ENCODE peak calls at places on chromosome 1, in nine cellular contexts. P is breast epithelium, L is GM23338, I is coronary artery, M is psoas muscle, X is PC-9, K is AG09309, Z is ascending aorta, J is A549. D is an unnamed sample.

GRCh38 chr1:201266774-201267173 is 16.5 kb upstream of the PKP1 start:
- DNase-seq in P (peak), L (no peak), I (no peak), M (no peak), X (no peak), K (peak), Z (peak), J (peak), D (peak)

GRCh38 chr1:236141447-236142357 is 637 bp upstream of the GPR137B start:
- DNase-seq in P (no peak), L (peak), I (no peak), M (no peak), X (no peak), K (peak), Z (no peak), J (peak), D (no peak)

GRCh38 chr1:228798047-228798446 is 62.8 kb downstream of the RHOU start:
- DNase-seq in P (no peak), L (no peak), I (no peak), M (no peak), X (no peak), K (no peak), Z (no peak), J (no peak), D (no peak)

GRCh38 chr1:159141584-159142518 is 29.6 kb upstream of the CADM3 start:
- DNase-seq in P (no peak), L (peak), I (no peak), M (no peak), X (no peak), K (peak), Z (no peak), J (peak), D (peak)

GRCh38 chr1:1779691-1780597 is 1.7 kb upstream of the NADK start:
- DNase-seq in P (peak), L (peak), I (no peak), M (peak), X (peak), K (peak), Z (peak), J (no peak), D (no peak)

GRCh38 chr1:43329995-43330751 is 7.4 kb upstream of the MPL start:
- DNase-seq in P (no peak), L (peak), I (no peak), M (peak), X (peak), K (no peak), Z (peak), J (no peak), D (peak)

GRCh38 chr1:34612091-34612631 is 142.7 kb upstream of the GJB5 start:
- DNase-seq in P (no peak), L (no peak), I (no peak), M (no peak), X (no peak), K (no peak), Z (no peak), J (no peak), D (no peak)

GRCh38 chr1:41799723-41800122 is 119.0 kb downstream of the HIVEP3 start:
- DNase-seq in P (no peak), L (no peak), I (no peak), M (no peak), X (no peak), K (no peak), Z (no peak), J (no peak), D (no peak)

GRCh38 chr1:25748531-25749205 is 51.3 kb upstream of the SELENON start:
- DNase-seq in P (peak), L (peak), I (no peak), M (peak), X (no peak), K (no peak), Z (no peak), J (no peak), D (no peak)

GRCh38 chr1:1892079-1892762 is 1.3 kb upstream of the GNB1 start:
- DNase-seq in P (no peak), L (no peak), I (no peak), M (peak), X (no peak), K (no peak), Z (no peak), J (no peak), D (no peak)

GRCh38 chr1:55421317-55421716 is 206.2 kb upstream of the USP24 start:
- DNase-seq in P (no peak), L (no peak), I (no peak), M (no peak), X (peak), K (no peak), Z (no peak), J (peak), D (no peak)

GRCh38 chr1:46900401-46900800 is 40.9 kb downstream of the CYP4A11 start:
- DNase-seq in P (no peak), L (no peak), I (no peak), M (no peak), X (no peak), K (no peak), Z (no peak), J (no peak), D (no peak)

GRCh38 chr1:216281757-216282156 is 141.5 kb downstream of the USH2A start:
- DNase-seq in P (no peak), L (no peak), I (no peak), M (no peak), X (no peak), K (no peak), Z (no peak), J (no peak), D (no peak)

GRCh38 chr1:14366361-14367018 is 232.0 kb upstream of the KAZN start:
- DNase-seq in P (no peak), L (peak), I (no peak), M (peak), X (no peak), K (no peak), Z (no peak), J (no peak), D (no peak)

GRCh38 chr1:238951809-238952208 is 434.6 kb upstream of the CHRM3 start:
- DNase-seq in P (no peak), L (peak), I (no peak), M (no peak), X (peak), K (peak), Z (no peak), J (peak), D (peak)

GRCh38 chr1:157652859-157653493 is 47.6 kb downstream of the FCRL3 start:
- DNase-seq in P (no peak), L (no peak), I (no peak), M (no peak), X (no peak), K (no peak), Z (no peak), J (no peak), D (no peak)

GRCh38 chr1:7436056-7437005 is 334.8 kb upstream of the VAMP3 start:
- DNase-seq in P (no peak), L (no peak), I (no peak), M (no peak), X (no peak), K (no peak), Z (no peak), J (no peak), D (no peak)

GRCh38 chr1:226123591-226124471 is 61.3 kb downstream of the H3-3A start:
- DNase-seq in P (no peak), L (no peak), I (peak), M (no peak), X (peak), K (no peak), Z (no peak), J (no peak), D (no peak)

GRCh38 chr1:69076631-69077030 is 491.1 kb upstream of the LRRC7 start:
- DNase-seq in P (no peak), L (peak), I (no peak), M (no peak), X (no peak), K (no peak), Z (no peak), J (no peak), D (no peak)

GRCh38 chr1:235206533-235207201 is 45.6 kb upstream of the RBM34 start:
- DNase-seq in P (no peak), L (no peak), I (no peak), M (no peak), X (no peak), K (no peak), Z (no peak), J (no peak), D (no peak)

GRCh38 chr1:20446796-20447195 is 39.2 kb downstream of the CAMK2N1 start:
- DNase-seq in P (no peak), L (no peak), I (no peak), M (no peak), X (no peak), K (no peak), Z (no peak), J (no peak), D (no peak)

GRCh38 chr1:235278915-235279292 is 49.1 kb downstream of the ARID4B start:
- DNase-seq in P (no peak), L (peak), I (no peak), M (no peak), X (no peak), K (no peak), Z (no peak), J (no peak), D (no peak)

GRCh38 chr1:116463730-116464129 is 90.7 kb downstream of the ATP1A1 start:
- DNase-seq in P (no peak), L (no peak), I (no peak), M (no peak), X (no peak), K (no peak), Z (no peak), J (no peak), D (no peak)

GRCh38 chr1:242017580-242018233 is 18.8 kb upstream of the MAP1LC3C start:
- DNase-seq in P (peak), L (peak), I (no peak), M (no peak), X (peak), K (no peak), Z (no peak), J (peak), D (no peak)

GRCh38 chr1:182134257-182134656 is 72.7 kb upstream of the ZNF648 start:
- DNase-seq in P (no peak), L (no peak), I (no peak), M (no peak), X (no peak), K (no peak), Z (no peak), J (no peak), D (no peak)

GRCh38 chr1:117930484-117930883 is 945 bp downstream of the WDR3 start:
- DNase-seq in P (no peak), L (peak), I (no peak), M (no peak), X (no peak), K (no peak), Z (no peak), J (no peak), D (no peak)

GRCh38 chr1:78401148-78401547 is 89.6 kb upstream of the PTGFR start:
- DNase-seq in P (no peak), L (no peak), I (no peak), M (no peak), X (no peak), K (no peak), Z (no peak), J (no peak), D (no peak)

GRCh38 chr1:3614755-3615742 is 3.7 kb upstream of the MEGF6 start:
- DNase-seq in P (no peak), L (peak), I (no peak), M (no peak), X (no peak), K (no peak), Z (no peak), J (no peak), D (no peak)

GRCh38 chr1:33152685-33153432 is 29.0 kb downstream of the TRIM62 start:
- DNase-seq in P (peak), L (peak), I (peak), M (peak), X (no peak), K (no peak), Z (peak), J (no peak), D (peak)

GRCh38 chr1:185355947-185356346 is 38.9 kb upstream of the IVNS1ABP start:
- DNase-seq in P (no peak), L (no peak), I (no peak), M (no peak), X (no peak), K (no peak), Z (no peak), J (no peak), D (no peak)

GRCh38 chr1:117895482-117896114 is 33.8 kb downstream of the GDAP2 start:
- DNase-seq in P (peak), L (peak), I (no peak), M (no peak), X (peak), K (peak), Z (peak), J (peak), D (peak)

GRCh38 chr1:228228601-228229074 is 20.8 kb downstream of the OBSCN start:
- DNase-seq in P (no peak), L (no peak), I (no peak), M (no peak), X (no peak), K (peak), Z (no peak), J (peak), D (peak)

GRCh38 chr1:20216574-20216973 is 30.3 kb upstream of the PLA2G2C start:
- DNase-seq in P (no peak), L (peak), I (no peak), M (no peak), X (no peak), K (no peak), Z (no peak), J (peak), D (no peak)

GRCh38 chr1:182955596-182956588 is 2.9 kb upstream of the SHCBP1L start:
- DNase-seq in P (no peak), L (no peak), I (no peak), M (no peak), X (peak), K (peak), Z (no peak), J (peak), D (peak)

GRCh38 chr1:211630236-211631081 is 45.0 kb downstream of the NEK2 start:
- DNase-seq in P (no peak), L (peak), I (no peak), M (no peak), X (no peak), K (no peak), Z (no peak), J (no peak), D (no peak)

GRCh38 chr1:241605146-241605805 is 34.9 kb downstream of the CHML start:
- DNase-seq in P (no peak), L (peak), I (no peak), M (no peak), X (no peak), K (no peak), Z (no peak), J (peak), D (no peak)

GRCh38 chr1:2637472-2637871 is 4.7 kb upstream of the MMEL1 start:
- DNase-seq in P (no peak), L (no peak), I (peak), M (no peak), X (no peak), K (no peak), Z (peak), J (no peak), D (no peak)

GRCh38 chr1:12345350-12346217 is 115.8 kb downstream of the VPS13D start:
- DNase-seq in P (no peak), L (no peak), I (no peak), M (no peak), X (no peak), K (no peak), Z (no peak), J (no peak), D (no peak)
- H3K4me3 ChIP-seq in P (no peak), L (no peak), I (no peak), M (peak), X (no peak), K (no peak), Z (no peak), J (no peak), D (no peak)

DNA sequence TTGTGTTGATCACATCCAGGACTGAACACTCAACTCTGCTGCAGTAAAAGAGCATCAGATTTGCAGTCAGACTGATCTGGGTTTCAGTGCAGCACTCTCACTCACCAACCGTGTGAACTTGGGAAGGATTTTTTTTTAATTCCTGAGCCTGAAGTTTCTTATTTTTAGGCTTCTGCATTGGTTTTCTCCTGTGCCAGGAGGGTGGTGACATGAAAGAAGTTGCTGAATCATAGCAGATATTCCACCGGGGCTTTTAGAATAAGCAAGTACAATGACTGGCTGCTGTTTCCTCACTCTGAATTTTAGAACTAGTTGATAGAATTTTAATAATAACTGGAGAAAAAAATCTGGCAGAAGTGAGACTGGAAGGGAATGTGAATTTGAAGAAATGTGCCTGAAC is 11.6 kb downstream of the ADAM30 start:
- DNase-seq in P (no peak), L (no peak), I (no peak), M (no peak), X (no peak), K (no peak), Z (no peak), J (no peak), D (peak)
- H3K4me3 ChIP-seq in P (no peak), L (no peak), I (no peak), M (no peak), X (no peak), K (no peak), Z (no peak), J (no peak), D (no peak)

DNA sequence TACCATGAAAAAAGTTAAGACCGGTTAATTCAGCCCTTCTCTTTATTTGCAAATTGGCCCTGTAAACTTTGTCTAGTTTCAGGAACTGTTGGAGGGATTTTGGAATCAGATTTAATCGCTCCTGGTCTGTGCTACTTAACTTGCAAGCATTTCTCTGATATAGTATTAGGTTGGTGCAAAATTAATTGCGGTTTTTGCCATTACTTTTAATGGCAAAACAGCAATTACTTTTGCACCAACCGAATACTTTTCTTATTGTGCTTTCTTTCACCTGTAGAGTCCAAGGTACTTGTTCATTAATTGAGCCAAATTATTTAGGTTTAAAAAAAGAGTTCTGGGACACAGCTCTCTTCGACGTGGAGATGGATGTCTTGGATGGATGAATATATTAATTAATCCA is 92.8 kb upstream of the HNRNPU start:
- DNase-seq in P (no peak), L (no peak), I (no peak), M (no peak), X (no peak), K (no peak), Z (no peak), J (no peak), D (no peak)
- H3K4me3 ChIP-seq in P (no peak), L (no peak), I (no peak), M (no peak), X (no peak), K (no peak), Z (no peak), J (no peak), D (no peak)

DNA sequence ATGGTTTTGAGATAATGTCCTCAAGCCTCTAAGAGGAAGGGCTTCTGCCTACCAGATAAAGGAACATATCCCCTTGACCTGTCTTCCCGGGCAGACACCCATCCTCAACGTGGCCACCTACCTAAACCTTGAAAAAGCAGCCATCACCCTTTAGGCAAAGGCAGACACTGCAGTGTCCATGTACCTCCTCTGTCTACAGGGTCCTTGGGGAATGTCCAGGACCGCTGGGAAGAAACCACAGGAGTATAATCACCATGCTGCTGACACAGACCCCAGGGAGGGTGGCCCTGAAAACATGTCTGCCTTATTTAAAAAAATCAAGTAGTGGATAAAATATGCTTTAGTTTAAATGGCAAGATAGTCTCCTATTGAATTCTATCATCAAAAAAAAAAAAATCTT is 16.6 kb downstream of the BCAR3 start:
- DNase-seq in P (no peak), L (no peak), I (no peak), M (no peak), X (no peak), K (no peak), Z (no peak), J (no peak), D (no peak)
- H3K4me3 ChIP-seq in P (no peak), L (no peak), I (peak), M (no peak), X (peak), K (no peak), Z (no peak), J (peak), D (no peak)

DNA sequence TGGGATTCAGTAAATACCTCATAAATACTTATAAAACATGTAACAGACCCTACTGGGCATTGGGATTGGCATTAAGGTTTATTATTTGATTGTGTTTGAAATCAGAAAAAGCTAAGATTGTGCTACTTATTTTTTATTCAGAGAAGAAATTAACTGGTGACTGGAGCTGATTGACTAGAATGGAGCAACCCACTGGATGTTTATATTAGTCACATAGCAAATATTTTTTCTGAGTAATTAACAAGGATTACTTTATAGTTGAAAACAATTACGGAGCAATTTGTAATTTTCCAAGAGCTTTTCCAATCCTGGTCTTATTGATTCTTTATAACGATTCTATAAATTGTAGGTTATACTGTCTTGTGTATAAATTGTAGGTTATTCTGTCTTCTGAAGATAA is 208.7 kb downstream of the HLX start:
- DNase-seq in P (no peak), L (no peak), I (no peak), M (no peak), X (no peak), K (no peak), Z (no peak), J (no peak), D (no peak)
- H3K4me3 ChIP-seq in P (no peak), L (no peak), I (no peak), M (no peak), X (no peak), K (no peak), Z (no peak), J (no peak), D (no peak)

GRCh38 chr1:94864821-94865220 is 44.7 kb downstream of the SLC44A3 start:
- DNase-seq in P (peak), L (peak), I (no peak), M (no peak), X (no peak), K (no peak), Z (no peak), J (peak), D (no peak)
- H3K4me3 ChIP-seq in P (no peak), L (peak), I (no peak), M (no peak), X (no peak), K (no peak), Z (no peak), J (peak), D (no peak)

GRCh38 chr1:109624215-109625010 is 4.8 kb downstream of the AMPD2 start:
- DNase-seq in P (no peak), L (no peak), I (no peak), M (peak), X (no peak), K (no peak), Z (no peak), J (no peak), D (no peak)
- H3K4me3 ChIP-seq in P (no peak), L (no peak), I (peak), M (peak), X (no peak), K (no peak), Z (peak), J (no peak), D (no peak)

GRCh38 chr1:205939690-205940330 is 3.4 kb downstream of the SLC26A9 start:
- DNase-seq in P (no peak), L (peak), I (no peak), M (no peak), X (peak), K (no peak), Z (no peak), J (peak), D (no peak)

GRCh38 chr1:205943245-205943644 is at the start of gene SLC26A9:
- DNase-seq in P (no peak), L (no peak), I (no peak), M (no peak), X (peak), K (no peak), Z (no peak), J (no peak), D (no peak)

GRCh38 chr1:205940710-205941109 is 2.5 kb downstream of the SLC26A9 start:
- DNase-seq in P (no peak), L (no peak), I (no peak), M (no peak), X (no peak), K (no peak), Z (no peak), J (no peak), D (no peak)

GRCh38 chr1:205945056-205945455 is 1.8 kb upstream of the SLC26A9 start:
- DNase-seq in P (no peak), L (no peak), I (no peak), M (no peak), X (no peak), K (no peak), Z (no peak), J (no peak), D (no peak)

GRCh38 chr1:205942631-205943159 is 561 bp downstream of the SLC26A9 start:
- DNase-seq in P (no peak), L (no peak), I (no peak), M (no peak), X (no peak), K (no peak), Z (no peak), J (no peak), D (no peak)
- H3K4me3 ChIP-seq in P (no peak), L (no peak), I (no peak), M (no peak), X (no peak), K (no peak), Z (no peak), J (no peak), D (no peak)

GRCh38 chr1:89833183-89834077 is 12.6 kb downstream of the LRRC8D start:
- DNase-seq in P (peak), L (peak), I (no peak), M (no peak), X (no peak), K (no peak), Z (no peak), J (no peak), D (no peak)
- H3K4me3 ChIP-seq in P (no peak), L (no peak), I (no peak), M (no peak), X (no peak), K (no peak), Z (no peak), J (no peak), D (no peak)

D was measured in skeletal muscle cell.